ENCODE peak calls at places on chromosome 1, in five cellular contexts. H, W, A, P and Y are unnamed samples.

GRCh38 chr1:117620440-117620839 is 14.6 kb downstream of the TENT5C start:
- DNase-seq in W (peak), A (no peak), P (no peak), H (no peak), Y (no peak)

GRCh38 chr1:19209439-19209989 is 552 bp downstream of the UBR4 start:
- DNase-seq in H (peak), W (no peak), P (no peak), A (no peak), Y (peak)

GRCh38 chr1:201946224-201946908 is at the start of gene LMOD1:
- DNase-seq in P (no peak), H (peak), A (peak), W (peak), Y (peak)

GRCh38 chr1:117642963-117643362 is 37.1 kb downstream of the TENT5C start:
- DNase-seq in W (no peak), H (no peak), P (no peak), A (no peak), Y (no peak)

GRCh38 chr1:212606734-212607205 is 1.8 kb upstream of the ATF3 start:
- DNase-seq in P (peak), A (no peak), W (peak), H (peak), Y (peak)

GRCh38 chr1:168751195-168751650 is 22.2 kb upstream of the DPT start:
- DNase-seq in H (no peak), A (no peak), W (no peak), P (no peak), Y (no peak)

GRCh38 chr1:224042557-224043118 is 71.3 kb upstream of the FBXO28 start:
- DNase-seq in P (no peak), A (no peak), W (no peak), H (no peak), Y (no peak)

GRCh38 chr1:42949312-42950145 is 9.1 kb downstream of the SLC2A1 start:
- DNase-seq in A (no peak), P (no peak), H (no peak), W (no peak), Y (no peak)

GRCh38 chr1:207963429-207964194 is 52.7 kb upstream of the CD34 start:
- DNase-seq in A (peak), W (peak), P (peak), H (peak), Y (peak)

GRCh38 chr1:84947536-84948410 is 49.1 kb downstream of the MCOLN2 start:
- DNase-seq in P (no peak), W (no peak), H (no peak), A (no peak), Y (no peak)

GRCh38 chr1:218459878-218460277 is 114.7 kb downstream of the TGFB2 start:
- DNase-seq in P (no peak), A (peak), W (no peak), H (no peak), Y (no peak)

GRCh38 chr1:45615885-45616284 is 8.0 kb downstream of the CCDC17 start:
- DNase-seq in A (no peak), P (no peak), H (no peak), W (no peak), Y (peak)

GRCh38 chr1:58914925-58915324 is 131.1 kb upstream of the JUN start:
- DNase-seq in H (no peak), A (no peak), W (no peak), P (no peak), Y (no peak)

GRCh38 chr1:201649776-201650607 is 111.1 kb downstream of the NAV1 start:
- DNase-seq in A (no peak), P (no peak), W (peak), H (peak), Y (peak)

GRCh38 chr1:235649722-235650163 is at the start of gene GNG4:
- DNase-seq in H (no peak), W (no peak), A (no peak), P (no peak), Y (no peak)

GRCh38 chr1:48869116-48869893 is 92.6 kb upstream of the BEND5 start:
- DNase-seq in H (no peak), A (no peak), W (peak), P (no peak), Y (no peak)

GRCh38 chr1:4752059-4752458 is 97.7 kb downstream of the AJAP1 start:
- DNase-seq in H (no peak), W (no peak), P (no peak), A (no peak), Y (no peak)

GRCh38 chr1:64540265-64540791 is 70.4 kb downstream of the CACHD1 start:
- DNase-seq in A (peak), W (no peak), H (no peak), P (no peak), Y (no peak)

GRCh38 chr1:33459766-33460543 is 12.5 kb upstream of the ZSCAN20 start:
- DNase-seq in W (no peak), H (no peak), A (peak), P (no peak), Y (no peak)